ENCODE peak calls at places on chromosomes 2 and 18, in ten cellular contexts. B, V, E, J, L, A, F, Q, Z and P are unnamed samples.
A peak's percentile ranks its signal among the peaks of the same experiment; 100 is the strongest.

GRCh38 chr2:166138667-166139066 is 10.8 kb upstream of the SCN1A start:
- DNase-seq in B (no peak), V (no peak), E (no peak), J (no peak), L (no peak), A (no peak), F (no peak), Q (no peak), Z (no peak), P (no peak)

GRCh38 chr2:241618296-241618805 is 18.6 kb downstream of the THAP4 start:
- DNase-seq in B (no peak), V (no peak), E (no peak), J (no peak), L (no peak), A (no peak), F (no peak), Q (no peak), Z (no peak), P (no peak)

GRCh38 chr2:236968101-236968886 is 117.4 kb upstream of the COPS8 start:
- DNase-seq in B (no peak), V (no peak), E (no peak), J (no peak), L (no peak), A (no peak), F (peak; percentile 53), Q (no peak), Z (no peak), P (no peak)

GRCh38 chr2:231161252-231162035 is 36.6 kb upstream of the HTR2B start:
- DNase-seq in B (no peak), V (no peak), E (no peak), J (no peak), L (no peak), A (no peak), F (no peak), Q (no peak), Z (no peak), P (no peak)

GRCh38 chr2:225328192-225328591 is 71.3 kb upstream of the NYAP2 start:
- DNase-seq in B (peak; percentile 6), V (no peak), E (peak; percentile 8), J (no peak), L (no peak), A (no peak), F (no peak), Q (peak; percentile 92), Z (no peak), P (no peak)

GRCh38 chr2:61247204-61247812 is 85.3 kb downstream of the C2orf74 start:
- DNase-seq in B (no peak), V (no peak), E (no peak), J (peak; percentile 64), L (no peak), A (peak; percentile 96), F (no peak), Q (peak; percentile 15), Z (no peak), P (no peak)

GRCh38 chr2:60267122-60267521 is 286.3 kb downstream of the BCL11A start:
- DNase-seq in B (no peak), V (no peak), E (no peak), J (no peak), L (no peak), A (no peak), F (no peak), Q (no peak), Z (no peak), P (no peak)

GRCh38 chr2:135831180-135831812 is 5.7 kb downstream of the LCT start:
- DNase-seq in B (no peak), V (no peak), E (no peak), J (no peak), L (no peak), A (no peak), F (peak; percentile 28), Q (no peak), Z (no peak), P (no peak)

GRCh38 chr2:39487398-39488250 is 50.5 kb upstream of the MAP4K3 start:
- DNase-seq in B (peak; percentile 50), V (no peak), E (no peak), J (no peak), L (no peak), A (peak; percentile 32), F (no peak), Q (no peak), Z (peak; percentile 46), P (no peak)

GRCh38 chr2:127128508-127128907 is 21.6 kb upstream of the BIN1 start:
- DNase-seq in B (peak; percentile 88), V (no peak), E (no peak), J (no peak), L (no peak), A (no peak), F (peak; percentile 78), Q (no peak), Z (no peak), P (no peak)

GRCh38 chr18:46070683-46071614 is 1.1 kb downstream of the PSTPIP2 start:
- DNase-seq in B (peak; percentile 8), V (no peak), E (no peak), J (no peak), L (no peak), A (no peak), F (no peak), Q (no peak), Z (no peak), P (peak; percentile 50)

GRCh38 chr2:109033171-109033570 is 44.2 kb upstream of the EDAR start:
- DNase-seq in B (no peak), V (no peak), E (no peak), J (no peak), L (no peak), A (no peak), F (no peak), Q (no peak), Z (no peak), P (no peak)
- H3K4me3 ChIP-seq in B (no peak overlapping the region), V (no peak overlapping the region), E (no peak overlapping the region), J (no peak overlapping the region), L (no peak overlapping the region), A (no peak overlapping the region), F (no peak overlapping the region), Q (no peak overlapping the region), Z (no peak overlapping the region), P (no peak overlapping the region)

GRCh38 chr18:31399336-31400032 is 22.9 kb downstream of the DSG4 start:
- DNase-seq in B (no peak), V (no peak), E (no peak), J (no peak), L (no peak), A (peak; percentile 33), F (peak; percentile 30), Q (peak; percentile 7), Z (peak; percentile 50), P (no peak)

GRCh38 chr18:31398191-31398590 is 21.6 kb downstream of the DSG4 start:
- DNase-seq in B (no peak), V (no peak), E (no peak), J (no peak), L (no peak), A (no peak), F (no peak), Q (peak; percentile 6), Z (no peak), P (no peak)

GRCh38 chr18:31401156-31402025 is 24.8 kb downstream of the DSG4 start:
- DNase-seq in B (no peak), V (no peak), E (peak; percentile 6), J (no peak), L (no peak), A (no peak), F (no peak), Q (no peak), Z (no peak), P (no peak)

GRCh38 chr18:31400191-31400590 is 23.6 kb downstream of the DSG4 start:
- DNase-seq in B (no peak), V (no peak), E (no peak), J (no peak), L (no peak), A (no peak), F (no peak), Q (no peak), Z (no peak), P (no peak)

GRCh38 chr18:31402026-31402373 is 25.4 kb downstream of the DSG4 start:
- DNase-seq in B (no peak), V (no peak), E (no peak), J (no peak), L (no peak), A (no peak), F (no peak), Q (no peak), Z (no peak), P (no peak)
- H3K4me3 ChIP-seq in B (no peak overlapping the region), V (no peak overlapping the region), E (no peak overlapping the region), J (no peak overlapping the region), L (no peak overlapping the region), A (no peak overlapping the region), F (no peak overlapping the region), Q (no peak overlapping the region), Z (no peak overlapping the region), P (no peak overlapping the region)

GRCh38 chr2:96961551-96961950 is 24.8 kb downstream of the FAM178B start:
- DNase-seq in B (no peak), V (no peak), E (no peak), J (no peak), L (no peak), A (no peak), F (no peak), Q (no peak), Z (no peak), P (no peak)

GRCh38 chr2:96964221-96964905 is 22.0 kb downstream of the FAM178B start:
- DNase-seq in B (no peak), V (no peak), E (no peak), J (no peak), L (no peak), A (no peak), F (no peak), Q (no peak), Z (no peak), P (no peak)

GRCh38 chr2:96962567-96963203 is 23.7 kb downstream of the FAM178B start:
- DNase-seq in B (no peak), V (no peak), E (no peak), J (no peak), L (no peak), A (no peak), F (peak; percentile 32), Q (no peak), Z (no peak), P (no peak)

GRCh38 chr2:96960956-96961350 is 25.4 kb downstream of the FAM178B start:
- DNase-seq in B (no peak), V (no peak), E (no peak), J (no peak), L (no peak), A (no peak), F (no peak), Q (no peak), Z (no peak), P (no peak)

DNA sequence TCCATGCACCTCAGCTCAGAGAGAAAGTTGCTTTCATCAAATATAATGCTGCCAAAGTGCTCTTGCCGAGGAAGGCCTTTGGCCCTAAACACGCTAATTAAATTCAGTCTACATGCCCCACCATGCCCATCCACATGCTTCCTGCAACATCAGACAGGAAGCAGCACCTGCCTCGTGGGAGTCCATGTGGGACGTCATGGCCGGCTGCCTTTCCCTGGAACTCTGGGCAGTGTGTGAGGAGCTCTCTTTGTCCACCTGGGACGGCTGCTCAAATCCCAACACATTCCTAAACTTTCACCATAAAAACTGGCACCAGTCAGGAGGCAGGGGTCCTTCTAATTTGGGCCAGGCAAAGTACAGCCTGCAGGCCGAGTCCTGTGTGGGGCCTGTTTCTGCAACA is 23.1 kb downstream of the FAM178B start:
- DNase-seq in B (no peak), V (no peak), E (no peak), J (no peak), L (no peak), A (no peak), F (no peak), Q (no peak), Z (no peak), P (no peak)
- H3K4me3 ChIP-seq in B (no peak overlapping the region), V (no peak overlapping the region), E (no peak overlapping the region), J (no peak overlapping the region), L (no peak overlapping the region), A (no peak overlapping the region), F (no peak overlapping the region), Q (no peak overlapping the region), Z (no peak overlapping the region), P (no peak overlapping the region)

GRCh38 chr2:120344214-120344990 is 1.5 kb upstream of the INHBB start:
- DNase-seq in B (peak; percentile 40), V (no peak), E (no peak), J (no peak), L (peak; percentile 81), A (no peak), F (no peak), Q (no peak), Z (peak; percentile 61), P (peak; percentile 88)
- H3K4me3 ChIP-seq in B (peak overlapping the region; percentile 52), V (no peak overlapping the region), E (peak overlapping the region; percentile 85), J (peak overlapping the region; percentile 58), L (peak overlapping the region; percentile 71), A (no peak overlapping the region), F (peak overlapping the region; percentile 47), Q (peak overlapping the region; percentile 22), Z (peak overlapping the region; percentile 77), P (peak overlapping the region; percentile 62)